ENCODE peak calls at places on chromosome 3, in five cellular contexts. K is GM12878, Y is HepG2, H is K562, I is GM12891. U is an unnamed sample.

GRCh38 chr3:43695443-43695842 is 4.7 kb downstream of the ABHD5 start:
- DNase-seq in Y (no peak), K (no peak), H (no peak), I (no peak), U (no peak)

GRCh38 chr3:7518471-7518870 is 657.6 kb downstream of the GRM7 start:
- DNase-seq in K (no peak), H (no peak), Y (no peak), I (no peak), U (no peak)

GRCh38 chr3:16322189-16322588 is 57.2 kb downstream of the OXNAD1 start:
- DNase-seq in Y (no peak), H (no peak), I (no peak), K (no peak), U (no peak)

GRCh38 chr3:128949158-128949557 is 44.7 kb downstream of the CFAP92 start:
- DNase-seq in K (no peak), Y (no peak), I (no peak), H (no peak), U (no peak)

GRCh38 chr3:47134311-47134710 is 29.6 kb downstream of the SETD2 start:
- DNase-seq in K (no peak), I (no peak), H (no peak), Y (no peak), U (no peak)

GRCh38 chr3:73681610-73682009 is 56.9 kb upstream of the PDZRN3 start:
- DNase-seq in I (no peak), H (no peak), K (no peak), Y (no peak), U (no peak)

GRCh38 chr3:83740504-83740903 is 1218.3 kb upstream of the CADM2 start:
- DNase-seq in I (no peak), H (no peak), K (no peak), Y (no peak), U (no peak)

GRCh38 chr3:157094751-157095480 is 65.0 kb downstream of the CCNL1 start:
- DNase-seq in K (no peak), Y (peak), H (no peak), I (no peak), U (no peak)

GRCh38 chr3:43736558-43736995 is 45.8 kb downstream of the ABHD5 start:
- DNase-seq in H (no peak), I (no peak), Y (no peak), K (no peak), U (no peak)

GRCh38 chr3:165603196-165603595 is 234.0 kb downstream of the BCHE start:
- DNase-seq in H (no peak), I (no peak), K (no peak), Y (no peak), U (no peak)

GRCh38 chr3:58063424-58063823 is 55.2 kb downstream of the FLNB start:
- DNase-seq in I (no peak), H (no peak), Y (no peak), K (no peak), U (no peak)

GRCh38 chr3:194830401-194830800 is 144.7 kb downstream of the FAM43A start:
- DNase-seq in Y (no peak), H (no peak), I (no peak), K (no peak), U (no peak)

GRCh38 chr3:30112904-30113484 is 493.4 kb upstream of the TGFBR2 start:
- DNase-seq in Y (peak), K (no peak), H (no peak), I (peak), U (no peak)

GRCh38 chr3:181709537-181710279 is 2.0 kb upstream of the SOX2 start:
- DNase-seq in Y (peak), H (peak), I (no peak), K (no peak), U (no peak)

GRCh38 chr3:95460274-95460673 is 1354.1 kb upstream of the EPHA6 start:
- DNase-seq in K (no peak), H (no peak), I (no peak), Y (no peak), U (no peak)

GRCh38 chr3:194032828-194033435 is 103.0 kb upstream of the HES1 start:
- DNase-seq in Y (no peak), H (no peak), I (no peak), K (no peak), U (no peak)

DNA sequence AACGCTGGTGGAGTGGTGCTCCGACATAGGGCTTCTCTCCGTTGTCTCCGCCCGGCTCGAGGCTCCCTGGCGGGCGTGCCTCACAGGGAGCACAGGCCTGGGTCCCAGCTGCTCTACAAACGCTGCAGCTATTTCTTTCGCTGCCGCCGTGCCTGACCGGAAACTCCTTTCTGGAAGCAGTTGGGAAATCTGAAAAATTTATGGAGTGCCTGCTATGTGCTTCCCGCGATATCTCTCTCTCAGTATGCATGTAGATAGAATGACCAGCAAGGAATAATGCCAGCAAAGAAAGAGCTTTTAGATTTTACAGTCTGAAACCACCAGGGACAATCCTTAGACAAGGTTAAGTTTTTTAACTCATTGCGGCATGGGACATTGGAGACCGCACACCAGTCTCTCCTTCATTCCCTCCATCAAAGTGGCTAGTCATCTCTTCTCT is 834 bp upstream of the NPHP3 start:
- DNase-seq in Y (no peak), K (no peak), I (no peak), H (no peak), U (no peak)
- TF ChIP-seq POLR2A in Y (peak), K (no peak), I (no peak), H (peak), U (no peak)

DNA sequence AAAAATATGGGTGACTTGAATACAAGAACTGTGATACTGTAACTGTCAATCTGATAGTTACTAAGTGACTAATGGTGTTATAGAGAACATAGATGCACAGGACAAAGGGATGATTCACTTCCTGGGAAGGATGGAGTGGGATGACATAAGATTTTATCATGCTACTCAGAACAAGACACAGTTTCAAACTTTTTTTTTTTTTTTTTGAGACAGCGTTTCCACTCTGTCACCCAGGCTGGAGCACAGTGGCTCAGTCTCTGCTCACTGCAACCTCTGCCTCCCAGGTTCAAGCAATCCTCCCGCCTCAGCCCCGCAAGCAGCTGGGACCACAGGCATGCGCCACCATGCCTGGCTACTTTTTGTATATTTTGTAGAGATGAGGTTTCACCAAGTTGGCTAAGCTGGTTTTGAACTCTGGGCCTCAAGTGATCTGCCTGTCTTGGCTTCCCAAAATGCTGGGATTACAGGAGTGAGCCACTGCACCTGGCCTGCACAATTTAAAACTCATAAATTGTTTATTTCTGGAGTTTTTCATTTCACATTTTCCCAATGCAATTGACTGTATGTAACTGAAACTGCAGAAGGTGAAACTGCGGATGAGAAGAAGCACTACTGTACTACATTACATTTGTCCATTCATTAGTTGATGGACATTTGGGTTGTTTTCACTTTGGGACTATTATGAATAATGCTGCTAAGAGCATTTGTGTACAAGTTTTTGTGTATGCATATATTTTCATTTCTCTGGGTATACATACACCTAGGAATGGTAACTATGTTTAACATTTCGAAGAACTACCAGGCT is 40.6 kb downstream of the ADIPOQ start:
- DNase-seq in H (peak), Y (peak), I (no peak), K (no peak), U (no peak)
- TF ChIP-seq TAF1 in H (no peak), Y (no peak), I (no peak), K (no peak), U (no peak)

GRCh38 chr3:114274929-114275328 is 18.9 kb upstream of the TIGIT start:
- DNase-seq in I (no peak), K (no peak), H (no peak), Y (no peak), U (no peak)
- TF ChIP-seq POLR2A in I (no peak), K (no peak), H (no peak), Y (no peak), U (no peak)

GRCh38 chr3:111667621-111668239 is 72.6 kb upstream of the ZBED2 start:
- DNase-seq in K (peak), I (peak), H (no peak), Y (no peak), U (peak)
- TF ChIP-seq TAF1 in K (no peak), I (no peak), H (no peak), Y (no peak), U (no peak)

GRCh38 chr3:12966847-12967750 is 106.1 kb downstream of the IQSEC1 start:
- DNase-seq in K (no peak), I (no peak), Y (no peak), H (no peak), U (peak)
- TF ChIP-seq POLR2A in K (no peak), I (no peak), Y (no peak), H (peak), U (no peak)

DNA sequence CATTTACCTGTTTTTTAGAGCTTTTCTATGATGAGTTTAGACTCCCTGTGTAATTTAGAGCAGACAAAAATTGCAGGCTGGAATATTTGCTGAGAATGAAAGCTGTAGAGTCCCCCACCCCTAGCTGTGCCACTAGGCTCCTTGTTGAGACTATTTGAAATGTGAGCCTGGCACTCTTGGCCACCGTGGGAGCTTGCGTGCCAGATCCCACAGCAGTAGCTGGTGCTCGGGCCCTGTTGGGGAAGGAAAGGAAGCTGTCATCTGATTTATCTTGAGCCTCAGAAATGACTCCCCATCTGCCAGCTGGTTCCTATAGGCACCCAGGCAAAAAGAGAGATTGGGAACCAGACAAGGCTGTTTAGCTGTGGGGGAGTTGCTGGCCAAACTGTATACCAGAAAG is 23.4 kb upstream of the CLEC3B start:
- DNase-seq in K (no peak), H (no peak), I (no peak), Y (no peak), U (no peak)
- TF ChIP-seq TAF1 in K (no peak), H (no peak), I (no peak), Y (no peak), U (no peak)

GRCh38 chr3:134334901-134335280 is 39.4 kb downstream of the AMOTL2 start:
- DNase-seq in H (no peak), Y (no peak), I (no peak), K (no peak), U (no peak)
- TF ChIP-seq POLR2A in H (no peak), Y (no peak), I (no peak), K (no peak), U (no peak)

U was measured in GM12892.